ENCODE peak calls at places on chromosomes 4 and X, in seven cellular contexts. P is tibial artery, U is pancreas, K is testis, W is ovary, D is right lobe of liver, M is neural progenitor cell. V is an unnamed sample.

GRCh38 chr4:82043081-82043808 is 330.5 kb downstream of the HNRNPD start:
- DNase-seq in M (peak; percentile 23), W (no peak), K (no peak), D (peak; percentile 20), U (peak; percentile 12), P (no peak), V (no peak)

GRCh38 chr4:85744950-85745349 is 270.0 kb downstream of the ARHGAP24 start:
- DNase-seq in U (no peak), D (no peak), W (no peak), M (no peak), K (no peak), P (no peak), V (no peak)

GRCh38 chr4:146458594-146458993 is 63.1 kb downstream of the SLC10A7 start:
- DNase-seq in K (no peak), W (no peak), P (no peak), U (no peak), D (no peak), M (no peak), V (no peak)

GRCh38 chr4:119212964-119213606 is 572 bp downstream of the USP53 start:
- DNase-seq in D (peak; percentile 85), P (peak; percentile 96), U (peak; percentile 88), M (peak; percentile 94), K (peak; percentile 79), W (peak; percentile 84), V (peak; percentile 93)

GRCh38 chr4:180160195-180160985 is 2082.8 kb upstream of the TENM3 start:
- DNase-seq in D (no peak), M (no peak), P (no peak), W (no peak), K (no peak), U (no peak), V (no peak)

GRCh38 chrX:132165651-132166050 is 37.8 kb upstream of the FRMD7 start:
- DNase-seq in M (no peak), U (no peak), P (no peak), K (no peak), W (no peak), D (no peak), V (no peak)

GRCh38 chr4:158810487-158811215 is 41.8 kb downstream of the FNIP2 start:
- DNase-seq in W (peak; percentile 28), P (peak; percentile 88), U (peak; percentile 44), D (peak; percentile 25), K (peak; percentile 69), M (peak; percentile 17), V (no peak)

GRCh38 chr4:87026795-87027495 is 92.1 kb downstream of the AFF1 start:
- DNase-seq in W (no peak), K (no peak), P (no peak), D (no peak), U (no peak), M (no peak), V (no peak)

GRCh38 chr4:72326692-72327632 is 242.1 kb downstream of the ADAMTS3 start:
- DNase-seq in W (no peak), P (no peak), M (peak; percentile 54), U (no peak), D (no peak), K (no peak), V (no peak)

GRCh38 chrX:154021131-154021611 is 1.5 kb upstream of the IRAK1 start:
- DNase-seq in M (no peak), P (no peak), K (no peak), U (no peak), W (no peak), D (no peak), V (no peak)

GRCh38 chr4:13323916-13324315 is 160.2 kb downstream of the RAB28 start:
- DNase-seq in K (no peak), D (no peak), W (no peak), U (no peak), P (no peak), M (no peak), V (no peak)

GRCh38 chrX:31969714-31970113 is 897.9 kb upstream of the FTHL17 start:
- DNase-seq in P (no peak), W (no peak), K (no peak), U (no peak), D (no peak), M (no peak), V (no peak)

GRCh38 chrX:12770440-12770839 is 20.8 kb upstream of the PRPS2 start:
- DNase-seq in D (no peak), U (no peak), M (peak; percentile 24), P (no peak), K (no peak), W (no peak), V (no peak)

GRCh38 chr4:83124079-83124780 is 9.7 kb upstream of the PLAC8 start:
- DNase-seq in P (peak; percentile 25), U (no peak), K (no peak), M (no peak), D (no peak), W (no peak), V (peak; percentile 51)

GRCh38 chr4:38469410-38469809 is 194.6 kb upstream of the KLF3 start:
- DNase-seq in W (no peak), U (no peak), M (no peak), D (no peak), P (no peak), K (no peak), V (no peak)

GRCh38 chr4:56654238-56654632 is 26.9 kb downstream of the HOPX start:
- DNase-seq in U (peak; percentile 30), W (no peak), P (no peak), K (peak; percentile 58), M (no peak), D (no peak), V (no peak)

GRCh38 chr4:156038772-156039171 is 85.1 kb upstream of the CTSO start:
- DNase-seq in U (no peak), K (no peak), D (no peak), P (no peak), W (no peak), M (no peak), V (no peak)

GRCh38 chr4:182560358-182560757 is 317.2 kb downstream of the TENM3 start:
- DNase-seq in M (peak; percentile 94), D (no peak), W (no peak), P (no peak), U (no peak), K (no peak), V (no peak)

GRCh38 chr4:182552948-182553347 is 309.7 kb downstream of the TENM3 start:
- DNase-seq in P (no peak), U (no peak), D (no peak), M (no peak), W (no peak), K (no peak), V (no peak)

GRCh38 chr4:182554736-182555135 is 311.5 kb downstream of the TENM3 start:
- DNase-seq in M (no peak), P (no peak), K (no peak), W (no peak), U (no peak), D (no peak), V (no peak)

GRCh38 chr4:182555997-182556418 is 312.8 kb downstream of the TENM3 start:
- DNase-seq in D (no peak), P (no peak), M (peak; percentile 75), W (no peak), K (no peak), U (no peak), V (no peak)

DNA sequence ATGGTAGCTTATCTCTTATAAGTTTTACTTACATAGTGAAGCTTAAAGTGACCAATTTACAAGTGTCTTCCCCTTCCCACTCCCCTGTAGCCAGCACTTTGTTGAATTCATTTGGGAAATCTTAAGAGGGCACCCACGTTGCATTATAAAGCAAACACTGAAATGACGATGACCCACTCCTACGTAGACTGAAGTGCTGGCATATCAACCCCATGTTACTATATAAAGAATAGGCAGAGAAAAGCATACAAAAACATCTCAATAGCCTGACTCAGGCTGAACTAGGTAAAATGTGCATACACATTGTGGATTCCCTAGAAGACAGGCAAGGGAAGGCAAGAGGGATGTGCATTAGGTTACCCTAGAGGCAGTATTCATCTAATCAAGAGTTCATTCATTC is 313.4 kb downstream of the TENM3 start:
- DNase-seq in D (no peak), K (no peak), P (no peak), W (no peak), U (no peak), M (no peak), V (no peak)
- H3K4me1 ChIP-seq in D (no peaks in the 10 kb centered on the region), K (no peaks in the 10 kb centered on the region), P (peaks cover 4% of the 10 kb centered on the region), W (no peaks in the 10 kb centered on the region), U (no peaks in the 10 kb centered on the region), M (peaks cover 97% of the 10 kb centered on the region), V (no peaks in the 10 kb centered on the region)

GRCh38 chr4:2484169-2484568 is 15.3 kb downstream of the RNF4 start:
- DNase-seq in U (no peak), D (no peak), W (no peak), K (no peak), M (no peak), P (no peak), V (no peak)

GRCh38 chr4:2483237-2483636 is 14.3 kb downstream of the RNF4 start:
- DNase-seq in D (no peak), P (no peak), K (no peak), W (no peak), M (no peak), U (no peak), V (no peak)

GRCh38 chr4:2482693-2483092 is 13.8 kb downstream of the RNF4 start:
- DNase-seq in U (peak; percentile 67), K (peak; percentile 69), D (no peak), M (no peak), W (peak; percentile 66), P (no peak), V (no peak)

GRCh38 chr4:2480649-2481048 is 11.7 kb downstream of the RNF4 start:
- DNase-seq in U (no peak), D (no peak), W (no peak), M (no peak), P (no peak), K (no peak), V (no peak)

DNA sequence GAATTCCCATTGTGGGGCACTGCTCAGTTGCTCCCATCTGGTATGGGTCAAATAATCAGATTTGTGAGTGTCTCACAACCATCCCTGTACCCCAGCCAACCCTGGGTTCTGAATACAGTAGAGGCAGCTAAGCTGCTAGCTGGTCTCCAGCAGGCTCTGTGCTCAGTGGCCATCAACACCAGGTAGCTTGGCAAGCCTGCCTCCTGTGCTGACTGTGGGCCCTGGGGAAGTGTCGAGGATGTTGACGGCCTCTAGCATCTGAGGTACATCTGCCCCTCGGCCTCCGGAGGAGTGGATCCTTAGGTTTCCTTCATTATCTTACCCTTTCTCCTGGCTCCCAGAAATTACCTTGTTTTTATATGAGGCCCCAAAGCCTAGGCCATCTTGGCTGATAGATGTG is 13.3 kb downstream of the RNF4 start:
- DNase-seq in D (no peak), U (no peak), P (no peak), M (no peak), K (no peak), W (no peak), V (no peak)
- H3K4me1 ChIP-seq in D (peaks cover 32% of the 10 kb centered on the region), U (peaks cover 35% of the 10 kb centered on the region), P (peaks cover 17% of the 10 kb centered on the region), M (peaks cover 33% of the 10 kb centered on the region), K (peaks cover 42% of the 10 kb centered on the region), W (peaks cover 30% of the 10 kb centered on the region), V (peaks cover 99% of the 10 kb centered on the region)

GRCh38 chr4:184439856-184440592 is 34.3 kb downstream of the IRF2 start:
- DNase-seq in P (no peak), W (no peak), D (no peak), M (no peak), U (peak; percentile 37), K (no peak), V (no peak)
- H3K4me1 ChIP-seq in P (peaks cover 25% of the 10 kb centered on the region), W (peaks cover 22% of the 10 kb centered on the region), D (peaks cover 4% of the 10 kb centered on the region), M (peaks cover 16% of the 10 kb centered on the region), U (peaks cover 6% of the 10 kb centered on the region), K (peaks cover 22% of the 10 kb centered on the region), V (peaks cover 81% of the 10 kb centered on the region)

GRCh38 chrX:24190500-24191156 is 41.1 kb downstream of the ZFX start:
- DNase-seq in P (no peak), W (no peak), K (no peak), U (no peak), D (no peak), M (no peak), V (no peak)
- H3K4me1 ChIP-seq in P (no peaks in the 10 kb centered on the region), W (peaks cover 18% of the 10 kb centered on the region), K (peaks cover 3% of the 10 kb centered on the region), U (peaks cover 23% of the 10 kb centered on the region), D (peaks cover 15% of the 10 kb centered on the region), M (no peaks in the 10 kb centered on the region), V (no peaks in the 10 kb centered on the region)

V was measured in left lung.